ENCODE peak calls at places on chromosomes 11 and 22, in five cellular contexts. O is M059J; H is A549; Y is neural progenitor cell; K is CD8-positive, alpha-beta memory T cell. G is an unnamed sample.

GRCh38 chr11:68743539-68743938 is 7.8 kb downstream of the TESMIN start:
- DNase-seq in K (no peak), O (no peak), Y (no peak), H (no peak), G (no peak)

GRCh38 chr11:120977470-120977869 is 46.4 kb upstream of the TBCEL start:
- DNase-seq in H (no peak), K (no peak), O (peak; percentile 60), Y (no peak), G (peak; percentile 50)

GRCh38 chr22:43529954-43530863 is 118.4 kb downstream of the MPPED1 start:
- DNase-seq in Y (no peak), O (no peak), K (no peak), H (no peak), G (no peak)

GRCh38 chr22:44146088-44146861 is 34.5 kb upstream of the PARVG start:
- DNase-seq in O (no peak), H (no peak), K (no peak), Y (peak; percentile 78), G (no peak)

GRCh38 chr11:116910378-116910777 is 73.0 kb upstream of the APOA1 start:
- DNase-seq in Y (no peak), K (no peak), H (no peak), O (no peak), G (no peak)

GRCh38 chr22:37053310-37054077 is 2.0 kb downstream of the KCTD17 start:
- DNase-seq in Y (no peak), H (no peak), K (no peak), O (no peak), G (peak; percentile 37)

GRCh38 chr22:35399678-35400334 is at the start of gene MCM5:
- DNase-seq in H (peak; percentile 94), Y (peak; percentile 98), O (peak; percentile 96), K (peak; percentile 98), G (peak; percentile 94)

GRCh38 chr22:24730864-24731263 is 43.7 kb downstream of the PIWIL3 start:
- DNase-seq in K (no peak), Y (peak; percentile 74), O (no peak), H (no peak), G (no peak)

GRCh38 chr11:47161134-47161854 is 15.4 kb downstream of the ARFGAP2 start:
- DNase-seq in Y (peak; percentile 87), O (peak; percentile 65), K (peak; percentile 66), H (peak; percentile 92), G (peak; percentile 55)

GRCh38 chr22:19422440-19423301 is 8.9 kb downstream of the HIRA start:
- DNase-seq in O (peak; percentile 17), K (no peak), H (no peak), Y (no peak), G (no peak)

GRCh38 chr11:4606231-4607015 is 1.6 kb downstream of the TRIM68 start:
- DNase-seq in O (peak; percentile 44), H (no peak), Y (no peak), K (no peak), G (no peak)

GRCh38 chr22:23816552-23816976 is 22.2 kb downstream of the DERL3 start:
- DNase-seq in Y (no peak), K (no peak), H (no peak), O (no peak), G (no peak)